ENCODE peak calls at places on chromosome 16, in five cellular contexts. One of them, this sample, is unnamed.

GRCh38 chr16:62870554-62870953 is 834.3 kb upstream of the CDH8 start:
- DNase-seq in activated CD4-positive, alpha-beta T cell treated with anti-CD3 and anti-CD28 coated beads for 1 hour: no peak
- DNase-seq in GM03348: no peak
- DNase-seq in activated T-cell treated with anti-CD3 and anti-CD28 coated beads, Interleukin-2, amount 50 U/mL, for 72 hours: no peak
- DNase-seq in iPS DF 19.7: no peak
- DNase-seq in this sample: no peak

GRCh38 chr16:82439678-82440293 is 187.0 kb upstream of the CDH13 start:
- DNase-seq in activated CD4-positive, alpha-beta T cell treated with anti-CD3 and anti-CD28 coated beads for 1 hour: no peak
- DNase-seq in GM03348: peak; percentile 71
- DNase-seq in activated T-cell treated with anti-CD3 and anti-CD28 coated beads, Interleukin-2, amount 50 U/mL, for 72 hours: no peak
- DNase-seq in iPS DF 19.7: no peak
- DNase-seq in this sample: no peak

GRCh38 chr16:22381392-22381791 is 7.0 kb upstream of the CDR2 start:
- DNase-seq in activated CD4-positive, alpha-beta T cell treated with anti-CD3 and anti-CD28 coated beads for 1 hour: no peak
- DNase-seq in GM03348: no peak
- DNase-seq in activated T-cell treated with anti-CD3 and anti-CD28 coated beads, Interleukin-2, amount 50 U/mL, for 72 hours: no peak
- DNase-seq in iPS DF 19.7: no peak
- DNase-seq in this sample: no peak

GRCh38 chr16:81632392-81633146 is 146.5 kb upstream of the PLCG2 start:
- DNase-seq in activated CD4-positive, alpha-beta T cell treated with anti-CD3 and anti-CD28 coated beads for 1 hour: peak; percentile 69
- DNase-seq in GM03348: peak; percentile 26
- DNase-seq in activated T-cell treated with anti-CD3 and anti-CD28 coated beads, Interleukin-2, amount 50 U/mL, for 72 hours: peak; percentile 89
- DNase-seq in iPS DF 19.7: no peak
- DNase-seq in this sample: no peak

GRCh38 chr16:48491517-48491916 is 106.3 kb upstream of the SIAH1 start:
- DNase-seq in activated CD4-positive, alpha-beta T cell treated with anti-CD3 and anti-CD28 coated beads for 1 hour: no peak
- DNase-seq in GM03348: peak; percentile 29
- DNase-seq in activated T-cell treated with anti-CD3 and anti-CD28 coated beads, Interleukin-2, amount 50 U/mL, for 72 hours: no peak
- DNase-seq in iPS DF 19.7: no peak
- DNase-seq in this sample: no peak

GRCh38 chr16:74052006-74052405 is 244.6 kb upstream of the PSMD7 start:
- DNase-seq in activated CD4-positive, alpha-beta T cell treated with anti-CD3 and anti-CD28 coated beads for 1 hour: no peak
- DNase-seq in GM03348: no peak
- DNase-seq in activated T-cell treated with anti-CD3 and anti-CD28 coated beads, Interleukin-2, amount 50 U/mL, for 72 hours: no peak
- DNase-seq in iPS DF 19.7: no peak
- DNase-seq in this sample: no peak

GRCh38 chr16:31876955-31877828 is 3.6 kb downstream of the ZNF267 start:
- DNase-seq in activated CD4-positive, alpha-beta T cell treated with anti-CD3 and anti-CD28 coated beads for 1 hour: no peak
- DNase-seq in GM03348: peak; percentile 80
- DNase-seq in activated T-cell treated with anti-CD3 and anti-CD28 coated beads, Interleukin-2, amount 50 U/mL, for 72 hours: peak; percentile 76
- DNase-seq in iPS DF 19.7: no peak
- DNase-seq in this sample: no peak

GRCh38 chr16:21703589-21704174 is 39.9 kb downstream of the OTOA start:
- DNase-seq in activated CD4-positive, alpha-beta T cell treated with anti-CD3 and anti-CD28 coated beads for 1 hour: no peak
- DNase-seq in GM03348: no peak
- DNase-seq in activated T-cell treated with anti-CD3 and anti-CD28 coated beads, Interleukin-2, amount 50 U/mL, for 72 hours: no peak
- DNase-seq in iPS DF 19.7: no peak
- DNase-seq in this sample: no peak

GRCh38 chr16:77435240-77435819 is 496 bp upstream of the ADAMTS18 start:
- DNase-seq in activated CD4-positive, alpha-beta T cell treated with anti-CD3 and anti-CD28 coated beads for 1 hour: no peak
- DNase-seq in GM03348: no peak
- DNase-seq in activated T-cell treated with anti-CD3 and anti-CD28 coated beads, Interleukin-2, amount 50 U/mL, for 72 hours: no peak
- DNase-seq in iPS DF 19.7: no peak
- DNase-seq in this sample: no peak

GRCh38 chr16:10895053-10895946 is 18.3 kb downstream of the CIITA start:
- DNase-seq in activated CD4-positive, alpha-beta T cell treated with anti-CD3 and anti-CD28 coated beads for 1 hour: no peak
- DNase-seq in GM03348: peak; percentile 79
- DNase-seq in activated T-cell treated with anti-CD3 and anti-CD28 coated beads, Interleukin-2, amount 50 U/mL, for 72 hours: peak; percentile 28
- DNase-seq in iPS DF 19.7: peak; percentile 40
- DNase-seq in this sample: peak; percentile 71

GRCh38 chr16:56842133-56842532 is 22.9 kb upstream of the SLC12A3 start:
- DNase-seq in activated CD4-positive, alpha-beta T cell treated with anti-CD3 and anti-CD28 coated beads for 1 hour: no peak
- DNase-seq in GM03348: no peak
- DNase-seq in activated T-cell treated with anti-CD3 and anti-CD28 coated beads, Interleukin-2, amount 50 U/mL, for 72 hours: no peak
- DNase-seq in iPS DF 19.7: no peak
- DNase-seq in this sample: no peak

GRCh38 chr16:81060576-81061306 is 16.3 kb downstream of the C16orf46 start:
- DNase-seq in activated CD4-positive, alpha-beta T cell treated with anti-CD3 and anti-CD28 coated beads for 1 hour: no peak
- DNase-seq in GM03348: no peak
- DNase-seq in activated T-cell treated with anti-CD3 and anti-CD28 coated beads, Interleukin-2, amount 50 U/mL, for 72 hours: no peak
- DNase-seq in iPS DF 19.7: no peak
- DNase-seq in this sample: no peak

GRCh38 chr16:30744146-30744545 is 4.1 kb upstream of the PHKG2 start:
- DNase-seq in activated CD4-positive, alpha-beta T cell treated with anti-CD3 and anti-CD28 coated beads for 1 hour: no peak
- DNase-seq in GM03348: no peak
- DNase-seq in activated T-cell treated with anti-CD3 and anti-CD28 coated beads, Interleukin-2, amount 50 U/mL, for 72 hours: no peak
- DNase-seq in iPS DF 19.7: no peak
- DNase-seq in this sample: no peak

GRCh38 chr16:57066625-57067024 is 25.8 kb upstream of the CPNE2 start:
- DNase-seq in activated CD4-positive, alpha-beta T cell treated with anti-CD3 and anti-CD28 coated beads for 1 hour: no peak
- DNase-seq in GM03348: no peak
- DNase-seq in activated T-cell treated with anti-CD3 and anti-CD28 coated beads, Interleukin-2, amount 50 U/mL, for 72 hours: no peak
- DNase-seq in iPS DF 19.7: no peak
- DNase-seq in this sample: no peak

GRCh38 chr16:67155305-67156145 is 4.2 kb downstream of the TRADD start:
- DNase-seq in activated CD4-positive, alpha-beta T cell treated with anti-CD3 and anti-CD28 coated beads for 1 hour: peak; percentile 68
- DNase-seq in GM03348: peak; percentile 93
- DNase-seq in activated T-cell treated with anti-CD3 and anti-CD28 coated beads, Interleukin-2, amount 50 U/mL, for 72 hours: peak; percentile 82
- DNase-seq in iPS DF 19.7: no peak
- DNase-seq in this sample: no peak

GRCh38 chr16:7086842-7087616 is 245.6 kb upstream of the RBFOX1 start:
- DNase-seq in activated CD4-positive, alpha-beta T cell treated with anti-CD3 and anti-CD28 coated beads for 1 hour: no peak
- DNase-seq in GM03348: no peak
- DNase-seq in activated T-cell treated with anti-CD3 and anti-CD28 coated beads, Interleukin-2, amount 50 U/mL, for 72 hours: no peak
- DNase-seq in iPS DF 19.7: no peak
- DNase-seq in this sample: peak; percentile 18

GRCh38 chr16:87855852-87856715 is 13.2 kb downstream of the SLC7A5 start:
- DNase-seq in activated CD4-positive, alpha-beta T cell treated with anti-CD3 and anti-CD28 coated beads for 1 hour: no peak
- DNase-seq in GM03348: no peak
- DNase-seq in activated T-cell treated with anti-CD3 and anti-CD28 coated beads, Interleukin-2, amount 50 U/mL, for 72 hours: peak; percentile 49
- DNase-seq in iPS DF 19.7: no peak
- DNase-seq in this sample: no peak

GRCh38 chr16:441447-441846 is 16.0 kb downstream of the RAB11FIP3 start:
- DNase-seq in activated CD4-positive, alpha-beta T cell treated with anti-CD3 and anti-CD28 coated beads for 1 hour: no peak
- DNase-seq in GM03348: no peak
- DNase-seq in activated T-cell treated with anti-CD3 and anti-CD28 coated beads, Interleukin-2, amount 50 U/mL, for 72 hours: no peak
- DNase-seq in iPS DF 19.7: no peak
- DNase-seq in this sample: no peak

GRCh38 chr16:2473425-2473926 is 1.5 kb upstream of the TBC1D24 start:
- DNase-seq in activated CD4-positive, alpha-beta T cell treated with anti-CD3 and anti-CD28 coated beads for 1 hour: no peak
- DNase-seq in GM03348: no peak
- DNase-seq in activated T-cell treated with anti-CD3 and anti-CD28 coated beads, Interleukin-2, amount 50 U/mL, for 72 hours: peak; percentile 32
- DNase-seq in iPS DF 19.7: no peak
- DNase-seq in this sample: no peak

GRCh38 chr16:67552476-67552875 is 9.8 kb upstream of the CTCF start:
- DNase-seq in activated CD4-positive, alpha-beta T cell treated with anti-CD3 and anti-CD28 coated beads for 1 hour: no peak
- DNase-seq in GM03348: no peak
- DNase-seq in activated T-cell treated with anti-CD3 and anti-CD28 coated beads, Interleukin-2, amount 50 U/mL, for 72 hours: no peak
- DNase-seq in iPS DF 19.7: no peak
- DNase-seq in this sample: no peak

GRCh38 chr16:71327720-71328119 is 30.8 kb upstream of the CALB2 start:
- DNase-seq in activated CD4-positive, alpha-beta T cell treated with anti-CD3 and anti-CD28 coated beads for 1 hour: no peak
- DNase-seq in GM03348: no peak
- DNase-seq in activated T-cell treated with anti-CD3 and anti-CD28 coated beads, Interleukin-2, amount 50 U/mL, for 72 hours: no peak
- DNase-seq in iPS DF 19.7: no peak
- DNase-seq in this sample: no peak

GRCh38 chr16:592518-593306 is 2.8 kb downstream of the RAB40C start:
- DNase-seq in activated CD4-positive, alpha-beta T cell treated with anti-CD3 and anti-CD28 coated beads for 1 hour: no peak
- DNase-seq in GM03348: peak; percentile 21
- DNase-seq in activated T-cell treated with anti-CD3 and anti-CD28 coated beads, Interleukin-2, amount 50 U/mL, for 72 hours: no peak
- DNase-seq in iPS DF 19.7: no peak
- DNase-seq in this sample: no peak

GRCh38 chr16:72050769-72051464 is 3.4 kb upstream of the HP start:
- DNase-seq in activated CD4-positive, alpha-beta T cell treated with anti-CD3 and anti-CD28 coated beads for 1 hour: no peak
- DNase-seq in GM03348: peak; percentile 43
- DNase-seq in activated T-cell treated with anti-CD3 and anti-CD28 coated beads, Interleukin-2, amount 50 U/mL, for 72 hours: no peak
- DNase-seq in iPS DF 19.7: no peak
- DNase-seq in this sample: no peak

This sample was measured in iPS DF 6.9.